ENCODE peak calls at places on chromosome 2, in nine cellular contexts. J, B, F, T, S, M, I, D and G are unnamed samples.

GRCh38 chr2:235083822-235084221 is 132.0 kb downstream of the SH3BP4 start:
- DNase-seq in J (no peak), B (no peak), F (no peak), T (no peak), S (peak; percentile 24), M (no peak), I (no peak), D (no peak), G (no peak)

GRCh38 chr2:241738040-241738686 is 3.7 kb downstream of the D2HGDH start:
- DNase-seq in J (no peak), B (no peak), F (no peak), T (no peak), S (no peak), M (no peak), I (no peak), D (no peak), G (no peak)

GRCh38 chr2:240869109-240869955 is 708 bp downstream of the AGXT start:
- DNase-seq in J (peak; percentile 22), B (no peak), F (no peak), T (no peak), S (no peak), M (no peak), I (no peak), D (no peak), G (no peak)

GRCh38 chr2:10094271-10094814 is 14.1 kb upstream of the CYS1 start:
- DNase-seq in J (no peak), B (no peak), F (no peak), T (no peak), S (no peak), M (no peak), I (no peak), D (no peak), G (no peak)

GRCh38 chr2:126784636-126785035 is 114.1 kb upstream of the TEX51 start:
- DNase-seq in J (no peak), B (no peak), F (no peak), T (peak; percentile 57), S (no peak), M (no peak), I (no peak), D (no peak), G (no peak)

GRCh38 chr2:33081691-33082090 is 134.9 kb downstream of the LTBP1 start:
- DNase-seq in J (no peak), B (no peak), F (no peak), T (no peak), S (no peak), M (no peak), I (no peak), D (no peak), G (no peak)

GRCh38 chr2:101307950-101308431 is 510 bp downstream of the RNF149 start:
- DNase-seq in J (no peak), B (no peak), F (peak; percentile 32), T (peak; percentile 55), S (peak; percentile 49), M (peak; percentile 20), I (peak; percentile 31), D (peak; percentile 14), G (no peak)

GRCh38 chr2:37232131-37232933 is 874 bp downstream of the NDUFAF7 start:
- DNase-seq in J (peak; percentile 44), B (no peak), F (peak; percentile 11), T (peak; percentile 42), S (peak; percentile 21), M (peak; percentile 46), I (no peak), D (peak; percentile 18), G (peak; percentile 30)

GRCh38 chr2:197076652-197077051 is 150.1 kb upstream of the PGAP1 start:
- DNase-seq in J (no peak), B (no peak), F (no peak), T (no peak), S (no peak), M (no peak), I (no peak), D (no peak), G (no peak)

GRCh38 chr2:197075286-197075685 is 148.8 kb upstream of the PGAP1 start:
- DNase-seq in J (no peak), B (no peak), F (no peak), T (no peak), S (no peak), M (no peak), I (no peak), D (no peak), G (no peak)

GRCh38 chr2:197073701-197074433 is 147.4 kb upstream of the PGAP1 start:
- DNase-seq in J (peak; percentile 92), B (peak; percentile 77), F (peak; percentile 17), T (peak; percentile 86), S (peak; percentile 24), M (no peak), I (no peak), D (peak; percentile 63), G (no peak)

GRCh38 chr2:197077336-197077735 is 150.8 kb upstream of the PGAP1 start:
- DNase-seq in J (no peak), B (no peak), F (no peak), T (no peak), S (no peak), M (no peak), I (no peak), D (no peak), G (no peak)

GRCh38 chr2:197075754-197076337 is 149.3 kb upstream of the PGAP1 start:
- DNase-seq in J (no peak), B (no peak), F (no peak), T (no peak), S (peak; percentile 30), M (no peak), I (no peak), D (peak; percentile 32), G (peak; percentile 27)
- TF ChIP-seq CTCF in J (no peak), B (peak; percentile 31), F (no peak), T (peak; percentile 31), S (peak; percentile 38), M (no peak), I (peak; percentile 49), D (peak; percentile 41), G (peak; percentile 39)

GRCh38 chr2:174343638-174344455 is 9.1 kb downstream of the SP9 start:
- DNase-seq in J (no peak), B (no peak), F (no peak), T (no peak), S (no peak), M (no peak), I (no peak), D (no peak), G (no peak)

GRCh38 chr2:174343343-174343637 is 8.5 kb downstream of the SP9 start:
- DNase-seq in J (no peak), B (no peak), F (no peak), T (no peak), S (no peak), M (no peak), I (no peak), D (no peak), G (no peak)

GRCh38 chr2:174341995-174342571 is 7.3 kb downstream of the SP9 start:
- DNase-seq in J (no peak), B (no peak), F (no peak), T (no peak), S (no peak), M (no peak), I (no peak), D (no peak), G (no peak)

GRCh38 chr2:174342600-174343342 is 8.0 kb downstream of the SP9 start:
- DNase-seq in J (no peak), B (no peak), F (no peak), T (no peak), S (no peak), M (no peak), I (no peak), D (no peak), G (no peak)

DNA sequence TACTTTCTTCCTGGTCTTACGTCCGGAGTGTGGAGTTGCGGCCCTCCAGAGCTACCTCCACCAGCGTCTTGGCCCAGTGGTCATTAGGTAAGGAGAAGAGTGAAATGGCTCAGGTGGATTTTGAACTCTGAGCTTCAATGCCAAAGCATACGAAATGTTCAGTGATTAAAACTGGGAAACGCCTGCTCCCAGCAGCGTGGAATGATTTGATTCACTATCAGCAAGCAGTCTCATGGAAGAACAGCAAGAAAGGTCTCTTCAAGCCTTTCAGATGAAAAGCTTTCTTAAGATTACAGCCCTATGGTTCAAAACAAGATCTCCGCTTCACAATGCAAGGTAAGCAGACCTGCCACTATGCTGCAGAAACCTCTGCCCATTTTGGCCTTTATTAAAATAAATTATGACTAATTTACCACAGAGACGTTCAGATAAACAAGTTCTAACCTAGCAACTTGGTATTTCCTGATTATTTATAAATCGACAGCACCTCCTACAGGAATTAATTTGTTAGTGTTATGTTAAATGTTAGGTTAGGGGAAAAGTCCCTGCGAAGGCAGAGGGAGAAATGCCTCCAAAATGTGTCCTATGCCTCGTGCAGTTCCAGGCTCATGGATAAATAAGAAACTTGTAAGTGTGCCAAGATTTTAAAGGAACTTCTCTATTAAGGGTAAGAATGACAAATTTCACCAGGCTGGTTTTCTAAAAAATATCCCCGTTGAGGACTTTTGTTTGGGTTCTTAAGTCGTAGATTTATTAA is 10.1 kb downstream of the SP9 start:
- DNase-seq in J (no peak), B (no peak), F (no peak), T (no peak), S (no peak), M (no peak), I (peak; percentile 49), D (peak; percentile 54), G (peak; percentile 60)
- TF ChIP-seq CTCF in J (no peak), B (peak; percentile 33), F (peak; percentile 6), T (no peak), S (peak; percentile 7), M (peak; percentile 51), I (peak; percentile 41), D (peak; percentile 21), G (peak; percentile 37)

DNA sequence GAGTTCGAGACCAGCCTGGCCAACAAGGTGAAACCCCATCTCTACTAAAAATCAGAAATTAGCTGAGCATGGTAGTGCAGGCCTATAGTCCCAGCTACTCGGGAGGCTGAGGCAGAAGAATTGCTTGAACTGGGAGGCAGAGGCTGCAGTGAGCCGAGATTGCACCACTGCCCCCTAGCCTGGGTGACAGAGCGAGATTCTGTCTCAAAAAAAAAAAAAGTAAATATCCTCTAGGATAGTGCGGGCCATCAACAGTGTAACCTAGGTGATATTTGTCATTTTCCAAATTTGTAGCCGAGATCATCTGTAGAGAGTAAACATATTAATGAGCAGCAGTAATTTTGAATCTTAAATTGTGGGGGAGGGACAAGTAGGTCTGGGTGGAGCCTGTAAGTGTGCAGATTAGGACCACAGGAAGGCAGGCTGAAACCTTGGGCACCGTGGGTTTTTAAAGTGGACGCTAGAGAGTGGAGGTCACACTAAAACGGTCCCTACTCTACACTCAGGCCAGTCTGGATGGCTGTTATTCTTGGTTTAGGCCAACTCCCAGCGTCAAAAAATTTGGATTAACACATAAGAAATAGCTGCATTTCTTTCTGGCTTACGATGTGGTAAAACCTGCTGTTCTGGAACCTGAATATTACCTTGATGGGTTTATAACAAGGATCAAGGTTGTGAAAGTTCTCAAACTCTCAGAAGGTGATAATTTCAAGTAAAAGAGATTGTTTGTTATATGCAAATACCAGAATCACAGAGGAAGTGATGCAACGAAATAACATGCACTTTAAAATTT is 22.7 kb upstream of the TET3 start:
- DNase-seq in J (no peak), B (no peak), F (no peak), T (no peak), S (no peak), M (no peak), I (no peak), D (no peak), G (no peak)
- TF ChIP-seq CTCF in J (no peak), B (no peak), F (no peak), T (no peak), S (no peak), M (no peak), I (no peak), D (no peak), G (no peak)

GRCh38 chr2:176656776-176657140 is 387.5 kb downstream of the MTX2 start:
- DNase-seq in J (no peak), B (no peak), F (no peak), T (no peak), S (no peak), M (no peak), I (no peak), D (no peak), G (no peak)

GRCh38 chr2:176653856-176654443 is 384.7 kb downstream of the MTX2 start:
- DNase-seq in J (peak; percentile 67), B (peak; percentile 45), F (peak; percentile 38), T (peak; percentile 58), S (peak; percentile 78), M (peak; percentile 65), I (peak; percentile 64), D (peak; percentile 64), G (peak; percentile 81)

GRCh38 chr2:176657391-176657790 is 388.1 kb downstream of the MTX2 start:
- DNase-seq in J (no peak), B (no peak), F (no peak), T (no peak), S (no peak), M (no peak), I (no peak), D (no peak), G (no peak)

GRCh38 chr2:176658708-176659107 is 389.5 kb downstream of the MTX2 start:
- DNase-seq in J (no peak), B (no peak), F (no peak), T (no peak), S (no peak), M (no peak), I (no peak), D (no peak), G (no peak)

DNA sequence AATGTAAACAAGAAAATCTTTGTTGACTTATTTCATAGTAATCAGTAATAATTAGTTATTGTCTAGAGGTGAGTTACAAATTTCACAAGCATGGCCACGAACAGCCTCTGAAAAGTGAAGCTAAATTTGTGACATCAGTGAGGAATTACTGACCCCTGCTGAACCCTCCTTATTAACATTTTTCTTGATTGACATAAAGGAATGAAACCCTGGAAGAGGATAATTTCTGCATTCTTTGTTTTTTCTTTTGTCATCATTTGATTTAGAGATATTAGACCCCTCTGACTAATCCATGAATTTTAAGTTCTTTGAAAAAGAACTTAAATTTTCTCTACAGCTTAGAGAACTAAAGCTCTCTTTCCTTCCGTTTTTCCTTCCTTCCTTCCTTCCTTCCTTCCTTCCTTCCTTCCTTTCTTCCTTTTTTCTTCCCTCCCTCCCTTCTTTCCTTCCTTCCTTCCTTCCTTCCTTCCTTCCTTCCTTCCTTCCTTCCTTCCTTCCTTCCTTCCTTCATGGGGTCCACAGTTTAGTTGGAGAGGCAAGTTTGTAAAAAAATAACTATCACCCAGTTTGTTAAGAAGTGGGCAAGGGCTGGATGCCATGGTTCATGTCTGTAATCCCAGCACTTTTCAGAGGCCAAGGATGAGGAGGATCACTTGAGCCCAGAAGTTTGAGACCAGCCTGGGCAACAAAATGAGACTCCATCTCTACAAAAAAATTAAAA is 387.0 kb downstream of the MTX2 start:
- DNase-seq in J (no peak), B (no peak), F (no peak), T (no peak), S (no peak), M (no peak), I (no peak), D (no peak), G (no peak)
- TF ChIP-seq CTCF in J (no peak), B (no peak), F (no peak), T (no peak), S (no peak), M (no peak), I (no peak), D (no peak), G (no peak)